ENCODE peak calls at places on chromosomes 2 and 18, in nine cellular contexts. Q, G, E, H, W, D, V, P and Z are unnamed samples.

GRCh38 chr18:39455300-39455699 is 1889.7 kb upstream of the CELF4 start:
- DNase-seq in Q (no peak), G (peak), E (no peak), H (no peak), W (no peak), D (no peak), V (no peak), P (no peak), Z (no peak)

GRCh38 chr2:233418761-233419625 is 64.7 kb downstream of the DGKD start:
- DNase-seq in Q (peak), G (peak), E (no peak), H (peak), W (no peak), D (peak), V (peak), P (no peak), Z (no peak)

GRCh38 chr2:215454519-215454918 is 18.7 kb upstream of the FN1 start:
- DNase-seq in Q (no peak), G (peak), E (no peak), H (no peak), W (no peak), D (no peak), V (no peak), P (no peak), Z (no peak)

GRCh38 chr18:48227206-48227605 is 182.0 kb downstream of the ZBTB7C start:
- DNase-seq in Q (no peak), G (no peak), E (no peak), H (no peak), W (no peak), D (no peak), V (no peak), P (no peak), Z (no peak)

GRCh38 chr2:233831011-233831721 is 23.2 kb downstream of the HJURP start:
- DNase-seq in Q (no peak), G (no peak), E (no peak), H (no peak), W (no peak), D (no peak), V (no peak), P (no peak), Z (no peak)

GRCh38 chr18:11981633-11982366 is 493 bp downstream of the IMPA2 start:
- DNase-seq in Q (no peak), G (no peak), E (no peak), H (no peak), W (no peak), D (no peak), V (peak), P (no peak), Z (no peak)

GRCh38 chr2:104790100-104790811 is 63.7 kb upstream of the POU3F3 start:
- DNase-seq in Q (no peak), G (peak), E (no peak), H (no peak), W (no peak), D (peak), V (no peak), P (no peak), Z (no peak)

GRCh38 chr2:50388324-50388723 is 643.6 kb downstream of the NRXN1 start:
- DNase-seq in Q (no peak), G (no peak), E (no peak), H (no peak), W (no peak), D (no peak), V (no peak), P (no peak), Z (no peak)

GRCh38 chr2:221629478-221629877 is 57.4 kb upstream of the EPHA4 start:
- DNase-seq in Q (no peak), G (peak), E (no peak), H (no peak), W (no peak), D (no peak), V (no peak), P (peak), Z (peak)

GRCh38 chr2:112031916-112032582 is 23.0 kb upstream of the TMEM87B start:
- DNase-seq in Q (no peak), G (no peak), E (no peak), H (no peak), W (no peak), D (no peak), V (no peak), P (no peak), Z (no peak)

GRCh38 chr2:25178976-25179375 is 10.6 kb upstream of the POMC start:
- DNase-seq in Q (no peak), G (no peak), E (no peak), H (no peak), W (no peak), D (no peak), V (no peak), P (no peak), Z (no peak)